ENCODE peak calls at places on chromosomes 6 and 20, in nine cellular contexts. One of them, this sample, is unnamed.

GRCh38 chr6:102986086-102986485 is 1592.6 kb downstream of the GRIK2 start:
- DNase-seq in caudate nucleus: no peak
- DNase-seq in upper lobe of right lung: no peak
- DNase-seq in foreskin keratinocyte: no peak
- DNase-seq in fibroblast of lung: no peak
- DNase-seq in hepatocyte: no peak
- DNase-seq in brain microvascular endothelial cell: no peak
- DNase-seq in lower lobe of right lung: no peak
- DNase-seq in psoas muscle: no peak
- DNase-seq in this sample: no peak

GRCh38 chr6:118080547-118080946 is 173.5 kb downstream of the SLC35F1 start:
- DNase-seq in lower lobe of right lung: no peak
- DNase-seq in hepatocyte: no peak
- DNase-seq in psoas muscle: no peak
- DNase-seq in foreskin keratinocyte: no peak
- DNase-seq in upper lobe of right lung: no peak
- DNase-seq in brain microvascular endothelial cell: no peak
- DNase-seq in caudate nucleus: no peak
- DNase-seq in fibroblast of lung: no peak
- DNase-seq in this sample: no peak

GRCh38 chr6:30006170-30007131 is 54.6 kb upstream of the POLR1H start:
- DNase-seq in fibroblast of lung: no peak
- DNase-seq in lower lobe of right lung: peak; percentile 71
- DNase-seq in foreskin keratinocyte: no peak
- DNase-seq in upper lobe of right lung: peak; percentile 73
- DNase-seq in hepatocyte: peak; percentile 28
- DNase-seq in caudate nucleus: no peak
- DNase-seq in brain microvascular endothelial cell: no peak
- DNase-seq in psoas muscle: peak; percentile 58
- DNase-seq in this sample: no peak

GRCh38 chr20:50415031-50415515 is 95.1 kb upstream of the PTPN1 start:
- DNase-seq in brain microvascular endothelial cell: no peak
- DNase-seq in hepatocyte: no peak
- DNase-seq in upper lobe of right lung: peak; percentile 84
- DNase-seq in fibroblast of lung: no peak
- DNase-seq in caudate nucleus: no peak
- DNase-seq in foreskin keratinocyte: no peak
- DNase-seq in psoas muscle: no peak
- DNase-seq in lower lobe of right lung: peak; percentile 78
- DNase-seq in this sample: no peak

GRCh38 chr20:20085071-20085470 is 32.7 kb downstream of the CFAP61 start:
- DNase-seq in brain microvascular endothelial cell: no peak
- DNase-seq in psoas muscle: peak; percentile 92
- DNase-seq in lower lobe of right lung: no peak
- DNase-seq in hepatocyte: no peak
- DNase-seq in fibroblast of lung: no peak
- DNase-seq in upper lobe of right lung: no peak
- DNase-seq in foreskin keratinocyte: no peak
- DNase-seq in caudate nucleus: no peak
- DNase-seq in this sample: no peak

GRCh38 chr20:12925214-12925755 is 83.5 kb upstream of the SPTLC3 start:
- DNase-seq in hepatocyte: peak; percentile 87
- DNase-seq in fibroblast of lung: peak; percentile 81
- DNase-seq in psoas muscle: no peak
- DNase-seq in upper lobe of right lung: no peak
- DNase-seq in caudate nucleus: peak; percentile 50
- DNase-seq in lower lobe of right lung: no peak
- DNase-seq in foreskin keratinocyte: peak; percentile 69
- DNase-seq in brain microvascular endothelial cell: peak; percentile 79
- DNase-seq in this sample: peak; percentile 30

GRCh38 chr6:83708970-83709747 is at the start of gene SNAP91:
- DNase-seq in upper lobe of right lung: peak; percentile 65
- DNase-seq in lower lobe of right lung: peak; percentile 47
- DNase-seq in psoas muscle: no peak
- DNase-seq in foreskin keratinocyte: no peak
- DNase-seq in fibroblast of lung: peak; percentile 9
- DNase-seq in hepatocyte: peak; percentile 63
- DNase-seq in brain microvascular endothelial cell: no peak
- DNase-seq in caudate nucleus: peak; percentile 59
- DNase-seq in this sample: peak; percentile 60

GRCh38 chr20:53691060-53691810 is 97.6 kb upstream of the ZNF217 start:
- DNase-seq in fibroblast of lung: peak; percentile 45
- DNase-seq in lower lobe of right lung: no peak
- DNase-seq in hepatocyte: no peak
- DNase-seq in upper lobe of right lung: no peak
- DNase-seq in foreskin keratinocyte: peak; percentile 78
- DNase-seq in brain microvascular endothelial cell: no peak
- DNase-seq in psoas muscle: no peak
- DNase-seq in caudate nucleus: no peak
- DNase-seq in this sample: no peak

GRCh38 chr6:12482386-12482785 is 192.2 kb downstream of the EDN1 start:
- DNase-seq in caudate nucleus: no peak
- DNase-seq in fibroblast of lung: no peak
- DNase-seq in lower lobe of right lung: no peak
- DNase-seq in foreskin keratinocyte: peak; percentile 36
- DNase-seq in hepatocyte: peak; percentile 16
- DNase-seq in upper lobe of right lung: no peak
- DNase-seq in brain microvascular endothelial cell: no peak
- DNase-seq in psoas muscle: no peak
- DNase-seq in this sample: no peak

GRCh38 chr6:135779213-135779612 is 72.3 kb upstream of the PDE7B start:
- DNase-seq in foreskin keratinocyte: no peak
- DNase-seq in hepatocyte: no peak
- DNase-seq in upper lobe of right lung: no peak
- DNase-seq in brain microvascular endothelial cell: no peak
- DNase-seq in psoas muscle: no peak
- DNase-seq in caudate nucleus: no peak
- DNase-seq in fibroblast of lung: no peak
- DNase-seq in lower lobe of right lung: no peak
- DNase-seq in this sample: no peak

GRCh38 chr20:6333110-6333509 is 210.3 kb upstream of the FERMT1 start:
- DNase-seq in foreskin keratinocyte: no peak
- DNase-seq in hepatocyte: peak; percentile 59
- DNase-seq in lower lobe of right lung: no peak
- DNase-seq in fibroblast of lung: no peak
- DNase-seq in psoas muscle: no peak
- DNase-seq in brain microvascular endothelial cell: no peak
- DNase-seq in upper lobe of right lung: no peak
- DNase-seq in caudate nucleus: no peak
- DNase-seq in this sample: no peak

GRCh38 chr6:136251394-136251793 is 1.3 kb upstream of the MTFR2 start:
- DNase-seq in lower lobe of right lung: no peak
- DNase-seq in upper lobe of right lung: no peak
- DNase-seq in fibroblast of lung: no peak
- DNase-seq in foreskin keratinocyte: no peak
- DNase-seq in brain microvascular endothelial cell: no peak
- DNase-seq in hepatocyte: no peak
- DNase-seq in psoas muscle: no peak
- DNase-seq in caudate nucleus: no peak
- DNase-seq in this sample: no peak

GRCh38 chr6:23306251-23306950 is 737.0 kb downstream of the HDGFL1 start:
- DNase-seq in fibroblast of lung: no peak
- DNase-seq in brain microvascular endothelial cell: no peak
- DNase-seq in caudate nucleus: no peak
- DNase-seq in upper lobe of right lung: no peak
- DNase-seq in psoas muscle: no peak
- DNase-seq in foreskin keratinocyte: peak; percentile 59
- DNase-seq in lower lobe of right lung: no peak
- DNase-seq in hepatocyte: no peak
- DNase-seq in this sample: no peak

GRCh38 chr6:81130969-81131368 is 621.5 kb downstream of the TENT5A start:
- DNase-seq in lower lobe of right lung: no peak
- DNase-seq in hepatocyte: no peak
- DNase-seq in brain microvascular endothelial cell: no peak
- DNase-seq in upper lobe of right lung: no peak
- DNase-seq in foreskin keratinocyte: no peak
- DNase-seq in caudate nucleus: no peak
- DNase-seq in fibroblast of lung: no peak
- DNase-seq in psoas muscle: no peak
- DNase-seq in this sample: no peak

GRCh38 chr20:51687071-51687470 is 81.1 kb downstream of the ATP9A start:
- DNase-seq in brain microvascular endothelial cell: peak; percentile 55
- DNase-seq in lower lobe of right lung: no peak
- DNase-seq in foreskin keratinocyte: peak; percentile 85
- DNase-seq in psoas muscle: no peak
- DNase-seq in caudate nucleus: no peak
- DNase-seq in hepatocyte: no peak
- DNase-seq in fibroblast of lung: peak; percentile 77
- DNase-seq in upper lobe of right lung: no peak
- DNase-seq in this sample: no peak

GRCh38 chr20:46011631-46012482 is 3.1 kb downstream of the MMP9 start:
- DNase-seq in hepatocyte: no peak
- DNase-seq in caudate nucleus: no peak
- DNase-seq in lower lobe of right lung: peak; percentile 88
- DNase-seq in fibroblast of lung: peak; percentile 28
- DNase-seq in psoas muscle: peak; percentile 82
- DNase-seq in upper lobe of right lung: peak; percentile 83
- DNase-seq in brain microvascular endothelial cell: no peak
- DNase-seq in foreskin keratinocyte: no peak
- DNase-seq in this sample: no peak

GRCh38 chr6:118663993-118664985 is 12.9 kb upstream of the CEP85L start:
- DNase-seq in lower lobe of right lung: no peak
- DNase-seq in caudate nucleus: no peak
- DNase-seq in upper lobe of right lung: no peak
- DNase-seq in foreskin keratinocyte: no peak
- DNase-seq in psoas muscle: no peak
- DNase-seq in fibroblast of lung: no peak
- DNase-seq in hepatocyte: no peak
- DNase-seq in brain microvascular endothelial cell: no peak
- DNase-seq in this sample: no peak

GRCh38 chr20:40813708-40814327 is 124.8 kb upstream of the MAFB start:
- DNase-seq in brain microvascular endothelial cell: no peak
- DNase-seq in caudate nucleus: no peak
- DNase-seq in hepatocyte: no peak
- DNase-seq in psoas muscle: no peak
- DNase-seq in foreskin keratinocyte: no peak
- DNase-seq in fibroblast of lung: no peak
- DNase-seq in lower lobe of right lung: no peak
- DNase-seq in upper lobe of right lung: no peak
- DNase-seq in this sample: no peak

GRCh38 chr6:113739066-113739655 is 118.0 kb upstream of the MARCKS start:
- DNase-seq in foreskin keratinocyte: no peak
- DNase-seq in lower lobe of right lung: no peak
- DNase-seq in caudate nucleus: no peak
- DNase-seq in hepatocyte: no peak
- DNase-seq in brain microvascular endothelial cell: no peak
- DNase-seq in fibroblast of lung: no peak
- DNase-seq in psoas muscle: peak; percentile 29
- DNase-seq in upper lobe of right lung: no peak
- DNase-seq in this sample: no peak

GRCh38 chr20:53163486-53163885 is 191.3 kb downstream of the TSHZ2 start:
- DNase-seq in hepatocyte: no peak
- DNase-seq in fibroblast of lung: peak; percentile 99
- DNase-seq in caudate nucleus: no peak
- DNase-seq in upper lobe of right lung: no peak
- DNase-seq in lower lobe of right lung: no peak
- DNase-seq in psoas muscle: no peak
- DNase-seq in foreskin keratinocyte: peak; percentile 52
- DNase-seq in brain microvascular endothelial cell: peak; percentile 9
- DNase-seq in this sample: no peak

GRCh38 chr6:149815788-149816187 is 48.4 kb downstream of the LRP11 start:
- DNase-seq in psoas muscle: no peak
- DNase-seq in lower lobe of right lung: no peak
- DNase-seq in upper lobe of right lung: no peak
- DNase-seq in foreskin keratinocyte: no peak
- DNase-seq in fibroblast of lung: no peak
- DNase-seq in hepatocyte: no peak
- DNase-seq in brain microvascular endothelial cell: no peak
- DNase-seq in caudate nucleus: no peak
- DNase-seq in this sample: no peak

GRCh38 chr6:34518669-34519365 is 37.3 kb downstream of the SPDEF start:
- DNase-seq in brain microvascular endothelial cell: no peak
- DNase-seq in upper lobe of right lung: peak; percentile 34
- DNase-seq in caudate nucleus: no peak
- DNase-seq in lower lobe of right lung: peak; percentile 22
- DNase-seq in fibroblast of lung: no peak
- DNase-seq in foreskin keratinocyte: no peak
- DNase-seq in hepatocyte: no peak
- DNase-seq in psoas muscle: peak; percentile 23
- DNase-seq in this sample: no peak

GRCh38 chr6:143556529-143556928 is 45.0 kb upstream of the FUCA2 start:
- DNase-seq in caudate nucleus: no peak
- DNase-seq in upper lobe of right lung: no peak
- DNase-seq in brain microvascular endothelial cell: peak; percentile 97
- DNase-seq in fibroblast of lung: peak; percentile 93
- DNase-seq in lower lobe of right lung: no peak
- DNase-seq in hepatocyte: no peak
- DNase-seq in psoas muscle: no peak
- DNase-seq in foreskin keratinocyte: no peak
- DNase-seq in this sample: no peak
- H3K27ac ChIP-seq in caudate nucleus: no peak overlapping the region
- H3K27ac ChIP-seq in upper lobe of right lung: no peak overlapping the region
- H3K27ac ChIP-seq in brain microvascular endothelial cell: peak overlapping the region; percentile 87
- H3K27ac ChIP-seq in fibroblast of lung: peak overlapping the region; percentile 54
- H3K27ac ChIP-seq in lower lobe of right lung: no peak overlapping the region
- H3K27ac ChIP-seq in hepatocyte: peak overlapping the region; percentile 81
- H3K27ac ChIP-seq in psoas muscle: no peak overlapping the region
- H3K27ac ChIP-seq in foreskin keratinocyte: no peak overlapping the region
- H3K27ac ChIP-seq in this sample: no peak overlapping the region

DNA sequence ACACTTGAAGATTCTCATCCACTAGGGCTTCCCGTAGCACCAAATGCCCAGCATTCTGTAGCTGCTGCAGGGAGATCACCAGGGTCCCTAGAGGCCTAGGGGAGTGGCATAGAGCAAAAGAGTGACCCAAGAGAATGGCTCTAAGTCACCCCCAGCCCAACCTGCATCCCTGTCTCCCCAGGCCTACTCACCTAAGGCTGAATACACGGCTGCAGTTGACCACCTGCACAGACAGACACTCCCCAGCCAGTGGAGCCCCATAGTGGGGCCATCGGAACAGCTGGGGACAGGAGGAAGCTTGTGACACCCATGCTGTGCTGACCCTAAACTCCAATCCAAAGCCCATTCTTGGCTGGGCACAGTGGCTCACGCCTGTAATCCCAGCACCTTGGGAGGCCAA is 9.5 kb upstream of the SPAG4 start:
- DNase-seq in psoas muscle: peak; percentile 9
- DNase-seq in hepatocyte: no peak
- DNase-seq in caudate nucleus: no peak
- DNase-seq in lower lobe of right lung: no peak
- DNase-seq in upper lobe of right lung: peak; percentile 34
- DNase-seq in brain microvascular endothelial cell: no peak
- DNase-seq in foreskin keratinocyte: no peak
- DNase-seq in fibroblast of lung: no peak
- DNase-seq in this sample: no peak
- H3K27ac ChIP-seq in psoas muscle: no peak overlapping the region
- H3K27ac ChIP-seq in hepatocyte: no peak overlapping the region
- H3K27ac ChIP-seq in caudate nucleus: no peak overlapping the region
- H3K27ac ChIP-seq in lower lobe of right lung: no peak overlapping the region
- H3K27ac ChIP-seq in upper lobe of right lung: no peak overlapping the region
- H3K27ac ChIP-seq in brain microvascular endothelial cell: no peak overlapping the region
- H3K27ac ChIP-seq in foreskin keratinocyte: no peak overlapping the region
- H3K27ac ChIP-seq in fibroblast of lung: no peak overlapping the region
- H3K27ac ChIP-seq in this sample: no peak overlapping the region

GRCh38 chr6:157185171-157185570 is 138.1 kb downstream of the TMEM242 start:
- DNase-seq in upper lobe of right lung: no peak
- DNase-seq in hepatocyte: no peak
- DNase-seq in fibroblast of lung: no peak
- DNase-seq in lower lobe of right lung: no peak
- DNase-seq in foreskin keratinocyte: no peak
- DNase-seq in psoas muscle: no peak
- DNase-seq in caudate nucleus: no peak
- DNase-seq in brain microvascular endothelial cell: no peak
- DNase-seq in this sample: no peak
- H3K27ac ChIP-seq in upper lobe of right lung: no peak overlapping the region
- H3K27ac ChIP-seq in hepatocyte: no peak overlapping the region
- H3K27ac ChIP-seq in fibroblast of lung: no peak overlapping the region
- H3K27ac ChIP-seq in lower lobe of right lung: no peak overlapping the region
- H3K27ac ChIP-seq in foreskin keratinocyte: no peak overlapping the region
- H3K27ac ChIP-seq in psoas muscle: peak overlapping the region; percentile 85
- H3K27ac ChIP-seq in caudate nucleus: no peak overlapping the region
- H3K27ac ChIP-seq in brain microvascular endothelial cell: no peak overlapping the region
- H3K27ac ChIP-seq in this sample: no peak overlapping the region

GRCh38 chr20:1567392-1568165 is 10.1 kb upstream of the SIRPD start:
- DNase-seq in hepatocyte: peak; percentile 1
- DNase-seq in caudate nucleus: no peak
- DNase-seq in upper lobe of right lung: no peak
- DNase-seq in fibroblast of lung: peak; percentile 71
- DNase-seq in foreskin keratinocyte: peak; percentile 84
- DNase-seq in lower lobe of right lung: no peak
- DNase-seq in brain microvascular endothelial cell: peak; percentile 2
- DNase-seq in psoas muscle: no peak
- DNase-seq in this sample: no peak
- H3K27ac ChIP-seq in hepatocyte: no peak overlapping the region
- H3K27ac ChIP-seq in caudate nucleus: no peak overlapping the region
- H3K27ac ChIP-seq in upper lobe of right lung: no peak overlapping the region
- H3K27ac ChIP-seq in fibroblast of lung: no peak overlapping the region
- H3K27ac ChIP-seq in foreskin keratinocyte: no peak overlapping the region
- H3K27ac ChIP-seq in lower lobe of right lung: no peak overlapping the region
- H3K27ac ChIP-seq in brain microvascular endothelial cell: no peak overlapping the region
- H3K27ac ChIP-seq in psoas muscle: no peak overlapping the region
- H3K27ac ChIP-seq in this sample: no peak overlapping the region